ENCODE peak calls at places on chromosome 3, in nine cellular contexts. J is anterior cingulate cortex; G is SK-N-SH; T is amniotic epithelial cell; S is T-helper 9 cell; L is stimulated activated CD4-positive, alpha-beta T cell treated with anti-CD3 and anti-CD28 coated beads, Interleukin-2, amount 100 ng/mL, for 48 hours; F is GM23248; U is GM20000; C is iPS-NIHi11. E is an unnamed sample.

GRCh38 chr3:30635072-30635471 is 28.7 kb downstream of the TGFBR2 start:
- DNase-seq in J (no peak), G (no peak), T (no peak), S (no peak), L (no peak), F (no peak), U (no peak), C (no peak), E (no peak)

GRCh38 chr3:23830869-23831484 is 25.2 kb downstream of the UBE2E1 start:
- DNase-seq in J (no peak), G (no peak), T (peak), S (no peak), L (no peak), F (no peak), U (peak), C (no peak), E (no peak)

GRCh38 chr3:186307594-186307993 is 54.4 kb downstream of the DGKG start:
- DNase-seq in J (no peak), G (no peak), T (peak), S (no peak), L (peak), F (peak), U (peak), C (peak), E (peak)

GRCh38 chr3:186109897-186110803 is 1.3 kb upstream of the ETV5 start:
- DNase-seq in J (no peak), G (peak), T (peak), S (no peak), L (no peak), F (peak), U (peak), C (peak), E (no peak)

GRCh38 chr3:178397836-178398235 is 138.4 kb upstream of the KCNMB2 start:
- DNase-seq in J (no peak), G (no peak), T (peak), S (no peak), L (no peak), F (peak), U (no peak), C (no peak), E (no peak)

GRCh38 chr3:37197810-37198371 is 23.5 kb upstream of the LRRFIP2 start:
- DNase-seq in J (no peak), G (no peak), T (peak), S (no peak), L (no peak), F (peak), U (no peak), C (no peak), E (no peak)

GRCh38 chr3:12131351-12131750 is 27.4 kb downstream of the TIMP4 start:
- DNase-seq in J (no peak), G (peak), T (no peak), S (no peak), L (no peak), F (no peak), U (no peak), C (no peak), E (no peak)

GRCh38 chr3:11610044-11610671 is 33.6 kb downstream of the VGLL4 start:
- DNase-seq in J (no peak), G (peak), T (peak), S (no peak), L (no peak), F (no peak), U (no peak), C (no peak), E (no peak)

GRCh38 chr3:10350324-10350985 is 29.5 kb upstream of the SEC13 start:
- DNase-seq in J (no peak), G (no peak), T (no peak), S (no peak), L (no peak), F (no peak), U (no peak), C (no peak), E (no peak)

GRCh38 chr3:149271669-149272068 is 50.0 kb upstream of the CP start:
- DNase-seq in J (no peak), G (no peak), T (peak), S (no peak), L (no peak), F (no peak), U (no peak), C (no peak), E (no peak)

E was measured in CMK.